ENCODE peak calls at places on chromosome 12, in five cellular contexts. C is H1, G is GM12878, A is HepG2, S is K562. B is an unnamed sample.

GRCh38 chr12:116186482-116187157 is 90.9 kb downstream of the MED13L start:
- DNase-seq in C (no peak), G (no peak), A (peak; percentile 36), S (no peak), B (no peak)

GRCh38 chr12:113996026-113996425 is 29.9 kb upstream of the RBM19 start:
- DNase-seq in C (peak; percentile 23), G (no peak), A (peak; percentile 5), S (no peak), B (no peak)

GRCh38 chr12:77591959-77592358 is 238.7 kb upstream of the NAV3 start:
- DNase-seq in C (no peak), G (no peak), A (no peak), S (no peak), B (no peak)

GRCh38 chr12:105622846-105623245 is 292.4 kb downstream of the C12orf75 start:
- DNase-seq in C (no peak), G (no peak), A (no peak), S (no peak), B (no peak)

GRCh38 chr12:75212072-75212471 is 2.4 kb upstream of the KCNC2 start:
- DNase-seq in C (no peak), G (no peak), A (no peak), S (no peak), B (no peak)

GRCh38 chr12:6764011-6764828 is 1.9 kb upstream of the PTMS start:
- DNase-seq in C (peak; percentile 91), G (peak; percentile 98), A (peak; percentile 95), S (peak; percentile 87), B (peak; percentile 99)

GRCh38 chr12:38149395-38150073 is 167.0 kb upstream of the ALG10B start:
- DNase-seq in C (no peak), G (no peak), A (no peak), S (no peak), B (peak; percentile 46)

GRCh38 chr12:81863406-81863805 is 104.3 kb upstream of the PPFIA2 start:
- DNase-seq in C (no peak), G (no peak), A (no peak), S (no peak), B (no peak)

GRCh38 chr12:5784626-5785130 is 160.4 kb downstream of the ANO2 start:
- DNase-seq in C (no peak), G (no peak), A (no peak), S (no peak), B (no peak)

GRCh38 chr12:29167410-29167809 is 18.3 kb downstream of the FAR2 start:
- DNase-seq in C (no peak), G (no peak), A (no peak), S (no peak), B (no peak)

DNA sequence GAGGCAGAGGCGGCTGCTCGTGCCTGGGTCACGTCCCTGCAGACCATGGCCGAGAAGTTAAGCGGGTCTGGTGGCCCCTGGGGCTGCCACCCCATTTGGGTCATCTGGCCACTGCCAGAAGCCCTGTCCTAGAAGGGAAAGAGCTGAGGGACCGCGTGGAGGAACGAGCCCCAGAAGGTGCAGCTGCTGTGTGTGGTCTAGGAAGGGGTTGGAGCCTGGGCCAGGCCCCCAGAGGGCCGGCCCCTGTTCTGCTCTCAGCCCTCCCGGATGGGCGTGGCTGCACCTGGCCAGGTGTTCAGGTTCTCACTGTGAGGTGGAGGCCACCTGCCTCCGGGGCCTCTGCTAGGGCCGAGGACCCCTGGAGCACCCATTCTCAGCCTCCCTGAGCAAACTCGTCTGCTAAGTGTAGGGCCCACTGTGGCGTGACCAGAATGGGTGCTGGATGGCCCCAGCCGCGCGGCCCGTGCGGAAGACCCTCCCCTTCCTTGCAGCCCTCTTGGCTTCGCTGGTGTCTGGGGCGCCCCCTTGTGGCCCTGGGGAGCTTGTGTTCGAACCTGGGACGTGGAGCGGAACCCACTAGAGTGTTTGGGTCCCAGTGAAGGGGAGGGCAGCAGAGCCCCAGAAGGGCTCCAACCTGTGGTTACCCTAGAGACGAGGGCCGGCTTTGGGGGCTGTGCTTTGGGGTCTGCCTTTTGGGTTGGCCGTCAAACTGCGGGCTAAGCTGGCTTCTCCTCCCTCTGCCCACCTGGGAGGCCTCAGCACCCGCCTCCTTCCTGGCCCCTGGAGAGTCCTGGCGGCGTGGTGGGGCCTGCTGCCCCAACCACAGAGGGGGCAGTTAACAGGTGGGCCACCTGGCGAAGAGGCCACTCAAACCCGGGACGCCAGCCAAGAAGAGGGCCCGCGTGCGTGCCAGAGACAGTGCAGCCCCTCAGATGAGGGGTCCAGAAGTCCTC is 49.3 kb downstream of the LRCOL1 start:
- DNase-seq in C (peak; percentile 60), G (peak; percentile 12), A (peak; percentile 62), S (peak; percentile 84), B (peak; percentile 75)
- TF ChIP-seq ZNF274 in C (no peak), G (no peak), A (no peak), S (no peak), B (no peak)

GRCh38 chr12:94458882-94459772 is 540 bp downstream of the CEP83 start:
- DNase-seq in C (no peak), G (no peak), A (peak; percentile 17), S (no peak), B (peak; percentile 24)
- H2AFZ ChIP-seq in C (peak overlapping the region; percentile 71), G (peak overlapping the region; percentile 96), A (peak overlapping the region; percentile 78), S (peak overlapping the region; percentile 93), B (no peak overlapping the region)

GRCh38 chr12:53048033-53048779 is 1.7 kb upstream of the TNS2 start:
- DNase-seq in C (no peak), G (no peak), A (peak; percentile 68), S (no peak), B (no peak)
- TF ChIP-seq ZNF274 in C (no peak), G (no peak), A (no peak), S (no peak), B (no peak)

DNA sequence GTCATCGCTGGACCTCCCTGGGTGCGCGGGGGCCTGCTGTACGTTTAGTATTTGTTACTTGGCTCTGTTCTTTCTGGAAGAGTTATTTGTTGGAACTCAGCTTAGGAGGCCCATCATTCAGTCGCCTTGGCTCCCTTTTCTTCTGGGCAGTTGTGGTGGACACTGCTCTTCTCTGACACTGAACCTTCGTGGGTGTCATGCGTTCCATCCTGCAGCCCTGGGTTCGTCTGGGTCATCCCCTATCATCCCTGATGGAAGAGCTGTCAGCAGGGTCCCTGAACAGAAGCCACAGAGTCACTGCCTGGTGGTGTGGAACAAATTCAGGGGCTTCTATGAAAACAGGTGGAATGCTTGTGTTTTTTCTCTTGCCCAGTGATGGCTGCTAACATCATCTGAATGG is 52.9 kb upstream of the SCN8A start:
- DNase-seq in C (no peak), G (no peak), A (no peak), S (no peak), B (no peak)
- H2AFZ ChIP-seq in C (no peak overlapping the region), G (no peak overlapping the region), A (no peak overlapping the region), S (no peak overlapping the region), B (no peak overlapping the region)

DNA sequence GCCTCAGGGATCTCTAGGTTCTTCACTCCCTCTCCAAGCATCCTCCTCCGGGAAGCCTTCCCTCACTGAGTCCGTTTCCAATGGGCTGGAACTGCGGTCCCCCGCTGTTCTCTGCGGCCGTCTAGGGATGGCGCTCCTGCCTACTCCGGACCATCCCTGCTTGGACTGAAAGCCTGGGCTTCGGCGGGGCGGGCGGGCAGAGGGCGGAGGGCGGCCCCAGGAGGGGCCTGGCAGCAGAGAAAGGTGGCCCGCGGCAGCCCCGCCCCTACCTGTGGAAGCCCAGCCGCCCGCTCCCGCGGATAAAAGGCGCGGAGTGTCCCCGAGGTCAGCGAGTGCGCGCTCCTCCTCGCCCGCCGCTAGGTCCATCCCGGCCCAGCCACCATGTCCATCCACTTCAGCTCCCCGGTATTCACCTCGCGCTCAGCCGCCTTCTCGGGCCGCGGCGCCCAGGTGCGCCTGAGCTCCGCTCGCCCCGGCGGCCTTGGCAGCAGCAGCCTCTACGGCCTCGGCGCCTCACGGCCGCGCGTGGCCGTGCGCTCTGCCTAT is at the start of gene KRT7:
- DNase-seq in C (no peak), G (no peak), A (no peak), S (no peak), B (no peak)
- TF ChIP-seq ZNF274 in C (no peak), G (no peak), A (no peak), S (no peak), B (no peak)

DNA sequence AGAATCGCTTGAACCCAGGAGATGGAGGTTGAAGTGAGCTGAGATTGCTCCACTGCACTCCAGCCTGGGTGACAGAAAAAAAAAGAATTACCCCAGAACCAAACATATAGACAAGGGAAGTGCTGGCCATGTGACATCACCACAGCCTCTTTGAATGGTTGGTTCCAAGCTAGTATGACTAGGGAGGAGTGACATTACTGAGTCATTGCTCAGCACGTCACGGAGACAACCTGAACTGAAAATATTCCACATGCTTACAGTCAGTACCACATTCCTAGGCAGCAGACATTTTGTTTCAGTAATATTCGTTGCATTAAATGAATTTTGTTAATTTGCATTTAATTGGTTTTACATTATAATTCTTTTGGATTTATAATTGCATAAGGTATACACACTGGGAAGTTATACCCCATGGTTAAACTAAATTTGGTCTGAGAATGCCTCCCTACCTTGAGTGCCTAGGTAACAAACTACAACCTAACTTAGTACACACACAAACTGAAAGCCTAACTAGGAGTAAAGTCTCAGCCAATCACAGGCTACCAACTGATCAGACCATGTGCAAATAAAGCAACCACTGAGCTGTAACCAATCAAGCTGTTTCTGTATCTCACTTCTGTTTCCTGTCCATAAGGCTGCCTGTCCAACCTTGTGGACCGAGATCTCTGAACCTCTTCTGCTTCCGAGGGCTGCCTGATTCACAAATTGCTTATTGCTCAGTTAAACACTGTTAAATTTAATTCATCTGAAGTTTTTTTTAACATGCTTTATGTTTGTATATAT is 164.4 kb downstream of the CAND1 start:
- DNase-seq in C (no peak), G (no peak), A (no peak), S (peak; percentile 14), B (no peak)
- H2AFZ ChIP-seq in C (peak overlapping the region; percentile 89), G (no peak overlapping the region), A (no peak overlapping the region), S (peak overlapping the region; percentile 7), B (no peak overlapping the region)

DNA sequence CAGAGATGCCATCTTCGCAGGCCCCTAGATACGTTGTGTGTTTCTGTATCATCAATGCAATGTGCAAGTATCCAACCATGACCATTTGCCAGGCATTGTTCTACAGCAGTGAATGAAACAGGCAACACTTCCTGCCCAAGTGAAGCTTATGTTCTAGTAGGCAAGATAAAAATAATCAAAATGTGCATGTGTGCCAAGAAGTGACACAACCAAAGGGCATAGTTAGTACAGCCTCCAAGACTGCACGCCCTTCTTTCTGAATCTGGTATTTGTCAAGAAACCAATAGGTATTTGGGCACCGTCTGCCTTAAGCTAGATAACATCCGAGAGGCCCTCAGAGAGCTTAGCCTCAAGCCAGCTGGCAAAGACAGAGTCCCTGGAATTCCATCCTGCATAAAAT is 152.0 kb downstream of the TMEM132C start:
- DNase-seq in C (no peak), G (no peak), A (no peak), S (no peak), B (no peak)
- TF ChIP-seq ZNF274 in C (no peak), G (no peak), A (no peak), S (no peak), B (no peak)